ENCODE peak calls at places on chromosome 16, in eight cellular contexts. D is GM23248, G is PC-3, Z is neural progenitor cell, P is HCT116, O is SK-N-SH, N is OCI-LY7, X is GM23338. F is an unnamed sample.

GRCh38 chr16:15613676-15614075 is 29.3 kb downstream of the MARF1 start:
- DNase-seq in D (no peak), G (peak; percentile 73), Z (no peak), P (peak; percentile 61), O (no peak), N (no peak), X (peak; percentile 32), F (no peak)

GRCh38 chr16:49855280-49855821 is 561 bp downstream of the ZNF423 start:
- DNase-seq in D (peak; percentile 68), G (peak; percentile 46), Z (peak; percentile 96), P (no peak), O (peak; percentile 83), N (peak; percentile 65), X (peak; percentile 87), F (peak; percentile 94)

GRCh38 chr16:88764913-88765349 is 20.1 kb downstream of the PIEZO1 start:
- DNase-seq in D (peak; percentile 36), G (peak; percentile 83), Z (no peak), P (no peak), O (no peak), N (no peak), X (peak; percentile 49), F (peak; percentile 83)

GRCh38 chr16:72241930-72242329 is 70.0 kb upstream of the PMFBP1 start:
- DNase-seq in D (peak; percentile 76), G (peak; percentile 62), Z (peak; percentile 48), P (peak; percentile 39), O (peak; percentile 52), N (peak; percentile 2), X (peak; percentile 62), F (peak; percentile 70)

GRCh38 chr16:56851671-56852400 is 13.2 kb upstream of the SLC12A3 start:
- DNase-seq in D (peak; percentile 60), G (no peak), Z (peak; percentile 55), P (no peak), O (no peak), N (peak; percentile 65), X (peak; percentile 82), F (no peak)

GRCh38 chr16:30985401-30986128 is 558 bp downstream of the HSD3B7 start:
- DNase-seq in D (peak; percentile 81), G (peak; percentile 54), Z (peak; percentile 62), P (peak; percentile 37), O (peak; percentile 63), N (no peak), X (peak; percentile 79), F (peak; percentile 80)

GRCh38 chr16:88770459-88771293 is 14.3 kb downstream of the PIEZO1 start:
- DNase-seq in D (no peak), G (peak; percentile 61), Z (peak; percentile 93), P (peak; percentile 78), O (peak; percentile 78), N (no peak), X (peak; percentile 70), F (peak; percentile 91)

GRCh38 chr16:12488371-12488770 is 315.3 kb downstream of the CPPED1 start:
- DNase-seq in D (no peak), G (no peak), Z (no peak), P (no peak), O (no peak), N (no peak), X (no peak), F (no peak)

GRCh38 chr16:11319529-11320146 is 25.6 kb upstream of the RMI2 start:
- DNase-seq in D (peak; percentile 55), G (peak; percentile 26), Z (no peak), P (no peak), O (peak; percentile 67), N (peak; percentile 57), X (no peak), F (no peak)

GRCh38 chr16:11321662-11322061 is 23.6 kb upstream of the RMI2 start:
- DNase-seq in D (no peak), G (no peak), Z (no peak), P (no peak), O (no peak), N (no peak), X (no peak), F (no peak)

GRCh38 chr16:11318817-11319216 is 26.4 kb upstream of the RMI2 start:
- DNase-seq in D (no peak), G (no peak), Z (no peak), P (no peak), O (no peak), N (no peak), X (no peak), F (no peak)

GRCh38 chr16:11322823-11323222 is 22.4 kb upstream of the RMI2 start:
- DNase-seq in D (no peak), G (no peak), Z (no peak), P (no peak), O (no peak), N (no peak), X (no peak), F (no peak)

DNA sequence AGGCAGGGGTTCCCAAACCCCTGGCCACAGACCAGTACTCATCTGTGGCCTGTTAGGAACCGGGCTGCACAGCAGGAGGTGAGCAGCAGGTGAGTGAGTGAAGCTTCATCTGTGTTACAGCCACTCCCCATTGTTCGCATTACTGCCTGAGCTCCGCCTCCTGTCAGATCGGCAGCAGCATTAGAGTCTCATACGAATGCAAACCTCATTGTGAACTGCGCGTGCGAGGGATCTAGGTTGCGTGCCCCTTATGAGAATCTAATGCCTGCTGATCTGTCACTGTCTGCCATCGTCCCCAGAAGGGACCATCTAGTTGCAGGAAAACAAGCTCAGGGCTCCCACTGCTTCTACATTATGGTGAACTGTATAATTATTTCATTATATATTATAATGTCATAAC is 25.1 kb upstream of the RMI2 start:
- DNase-seq in D (no peak), G (no peak), Z (no peak), P (no peak), O (no peak), N (no peak), X (no peak), F (no peak)
- H3K4me1 ChIP-seq in D (no peaks in the 10 kb centered on the region), G (no peaks in the 10 kb centered on the region), Z (peaks cover 12% of the 10 kb centered on the region), P (peaks cover 13% of the 10 kb centered on the region), O (peaks cover 3% of the 10 kb centered on the region), N (peaks cover 51% of the 10 kb centered on the region), X (peaks cover 29% of the 10 kb centered on the region), F (peaks cover 7% of the 10 kb centered on the region)

GRCh38 chr16:21104124-21104860 is 46.4 kb downstream of the DNAH3 start:
- DNase-seq in D (peak; percentile 74), G (no peak), Z (peak; percentile 13), P (no peak), O (peak; percentile 12), N (no peak), X (no peak), F (no peak)
- TF ChIP-seq EZH2phosphoT487 in D (no peak), G (no peak), Z (no peak), P (no peak), O (no peak), N (no peak), X (no peak), F (no peak)

DNA sequence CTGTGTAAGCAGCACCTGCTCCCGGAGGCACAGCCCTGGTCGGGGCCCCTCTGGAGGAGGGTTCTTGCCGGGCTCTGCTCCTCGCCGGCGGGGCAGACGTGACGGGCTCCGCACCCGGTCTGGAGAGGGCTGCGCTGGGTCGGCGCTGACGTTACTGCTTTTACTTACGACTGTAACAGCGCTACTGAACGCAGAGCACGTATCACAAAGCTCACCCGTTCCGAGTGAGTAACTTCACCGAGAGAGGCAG is 1.3 kb upstream of the RAB40C start:
- DNase-seq in D (peak; percentile 92), G (peak; percentile 25), Z (peak; percentile 81), P (no peak), O (peak; percentile 58), N (peak; percentile 70), X (peak; percentile 78), F (peak; percentile 82)
- H3K4me1 ChIP-seq in D (peaks cover 5% of the 10 kb centered on the region), G (peaks cover 23% of the 10 kb centered on the region), Z (peaks cover 6% of the 10 kb centered on the region), P (peaks cover 23% of the 10 kb centered on the region), O (peaks cover 38% of the 10 kb centered on the region), N (peaks cover 23% of the 10 kb centered on the region), X (peaks cover 5% of the 10 kb centered on the region), F (peaks cover 32% of the 10 kb centered on the region)

GRCh38 chr16:2770781-2771111 is 6.3 kb downstream of the ELOB start:
- DNase-seq in D (no peak), G (no peak), Z (no peak), P (no peak), O (no peak), N (no peak), X (no peak), F (no peak)

GRCh38 chr16:2771496-2772402 is 5.3 kb downstream of the ELOB start:
- DNase-seq in D (no peak), G (no peak), Z (no peak), P (no peak), O (no peak), N (no peak), X (no peak), F (no peak)

GRCh38 chr16:2769675-2770056 is 7.4 kb downstream of the ELOB start:
- DNase-seq in D (peak; percentile 52), G (no peak), Z (no peak), P (no peak), O (no peak), N (no peak), X (no peak), F (no peak)

GRCh38 chr16:2769100-2769529 is 8.0 kb downstream of the ELOB start:
- DNase-seq in D (no peak), G (no peak), Z (no peak), P (no peak), O (no peak), N (no peak), X (no peak), F (no peak)

GRCh38 chr16:2770057-2770780 is 6.9 kb downstream of the ELOB start:
- DNase-seq in D (no peak), G (no peak), Z (no peak), P (no peak), O (no peak), N (no peak), X (no peak), F (no peak)
- TF ChIP-seq EZH2phosphoT487 in D (no peak), G (no peak), Z (no peak), P (no peak), O (no peak), N (no peak), X (no peak), F (no peak)

DNA sequence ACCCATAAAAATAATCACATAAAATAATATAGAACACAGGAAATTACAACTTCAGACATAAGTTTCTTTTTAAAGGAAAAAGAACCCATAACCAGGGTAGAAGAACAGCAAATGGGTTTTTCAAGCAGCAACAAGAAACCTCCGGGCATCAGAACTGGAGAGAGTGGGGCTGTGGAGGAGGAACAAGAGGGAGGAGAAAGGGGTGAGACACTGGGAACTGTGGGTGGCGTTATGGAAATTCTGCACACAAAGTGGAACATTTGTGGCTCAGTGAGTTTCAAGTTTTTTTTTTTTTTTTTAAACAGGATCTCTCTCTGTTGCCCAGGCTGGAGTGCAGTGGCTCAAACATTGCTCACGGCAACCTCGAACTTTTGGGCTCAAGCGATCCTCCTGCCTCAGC is 22.6 kb downstream of the EMP2 start:
- DNase-seq in D (no peak), G (no peak), Z (no peak), P (no peak), O (no peak), N (no peak), X (no peak), F (no peak)
- H3K4me1 ChIP-seq in D (peaks cover 18% of the 10 kb centered on the region), G (peaks cover 20% of the 10 kb centered on the region), Z (peaks cover 6% of the 10 kb centered on the region), P (no peaks in the 10 kb centered on the region), O (peaks cover 7% of the 10 kb centered on the region), N (peaks cover 4% of the 10 kb centered on the region), X (no peaks in the 10 kb centered on the region), F (no peaks in the 10 kb centered on the region)

GRCh38 chr16:89904606-89905510 is 13.8 kb upstream of the MC1R start:
- DNase-seq in D (no peak), G (no peak), Z (no peak), P (no peak), O (no peak), N (no peak), X (no peak), F (no peak)
- TF ChIP-seq EZH2phosphoT487 in D (no peak), G (no peak), Z (no peak), P (no peak), O (no peak), N (no peak), X (no peak), F (no peak)